ENCODE peak calls at places on chromosomes 7 and 10, in ten cellular contexts. N is A673, J is adrenal gland, W is pancreas, I is cardiac muscle cell, R is mucosa of descending colon, Y is Peyer's patch, T is H1, O is colonic mucosa, U is psoas muscle. G is an unnamed sample. For H3K4me1 and H3K36me3, the result is how much of the 10 kb centered on the place peaks cover.

GRCh38 chr7:139004321-139005075 is 23.3 kb upstream of the KIAA1549 start:
- DNase-seq in J (no peak), Y (no peak), T (peak), R (no peak), I (no peak), N (no peak), W (no peak), O (no peak), U (no peak), G (peak)

GRCh38 chr7:72268826-72269225 is 143.3 kb downstream of the CALN1 start:
- DNase-seq in J (peak), I (no peak), W (no peak), T (no peak), R (no peak), Y (no peak), O (no peak), N (no peak), U (no peak), G (no peak)

GRCh38 chr10:97714401-97715258 is 1.1 kb downstream of the MARVELD1 start:
- DNase-seq in T (peak), Y (peak), N (peak), J (peak), I (peak), R (peak), O (peak), U (peak), W (peak), G (peak)

GRCh38 chr10:123140164-123140982 is 4.6 kb downstream of the HMX3 start:
- DNase-seq in W (peak), I (no peak), T (peak), U (no peak), Y (no peak), R (no peak), O (no peak), J (no peak), N (no peak), G (no peak)

GRCh38 chr10:80596391-80597257 is 58.9 kb downstream of the SH2D4B start:
- DNase-seq in W (no peak), R (peak), J (peak), Y (peak), T (peak), U (no peak), N (peak), O (peak), I (peak), G (peak)

GRCh38 chr10:133476641-133476990 is 22.9 kb downstream of the SCART1 start:
- DNase-seq in N (no peak), O (no peak), W (no peak), J (no peak), Y (no peak), T (no peak), R (no peak), U (no peak), I (no peak), G (no peak)

GRCh38 chr10:5623081-5623748 is 43.2 kb downstream of the ASB13 start:
- DNase-seq in N (peak), J (peak), Y (peak), R (peak), T (peak), U (peak), I (peak), O (peak), W (peak), G (peak)

GRCh38 chr10:108523016-108523415 is 1358.5 kb upstream of the SORCS1 start:
- DNase-seq in Y (no peak), T (no peak), N (no peak), J (no peak), U (no peak), O (no peak), R (no peak), W (no peak), I (no peak), G (no peak)

GRCh38 chr10:116292493-116292892 is 19.5 kb upstream of the GFRA1 start:
- DNase-seq in J (no peak), T (no peak), W (no peak), N (no peak), U (no peak), R (no peak), O (no peak), I (no peak), Y (no peak), G (no peak)

GRCh38 chr10:87850742-87851205 is 12.6 kb downstream of the KLLN start:
- DNase-seq in T (no peak), R (peak), Y (peak), W (peak), J (peak), I (peak), O (peak), N (peak), U (peak), G (peak)

GRCh38 chr7:129468087-129468486 is 33.9 kb downstream of the STRIP2 start:
- DNase-seq in J (no peak), R (no peak), T (no peak), W (no peak), N (no peak), I (no peak), O (no peak), Y (no peak), U (no peak), G (no peak)

GRCh38 chr7:2675256-2675764 is 12.7 kb upstream of the AMZ1 start:
- DNase-seq in U (no peak), W (peak), I (no peak), O (no peak), R (no peak), N (no peak), J (no peak), Y (no peak), T (no peak), G (no peak)

GRCh38 chr7:150435047-150435389 is 15.4 kb upstream of the GIMAP8 start:
- DNase-seq in O (no peak), T (no peak), N (no peak), U (no peak), W (no peak), I (no peak), Y (no peak), R (no peak), J (no peak), G (no peak)

GRCh38 chr7:149883452-149883861 is 9.7 kb downstream of the ATP6V0E2 start:
- DNase-seq in N (peak), Y (peak), T (peak), R (peak), W (peak), O (peak), U (peak), I (peak), J (peak), G (peak)

GRCh38 chr10:131252586-131253276 is 58.8 kb downstream of the TCERG1L start:
- DNase-seq in T (no peak), I (no peak), W (no peak), N (no peak), Y (no peak), U (peak), R (no peak), J (no peak), O (no peak), G (no peak)

GRCh38 chr10:80144302-80145131 is 12.0 kb downstream of the PLAC9 start:
- DNase-seq in U (peak), R (peak), N (no peak), W (peak), I (no peak), Y (peak), O (peak), J (no peak), T (no peak), G (peak)

GRCh38 chr10:43700306-43700705 is 51.6 kb upstream of the ZNF32 start:
- DNase-seq in Y (no peak), U (no peak), I (no peak), J (no peak), W (no peak), N (no peak), T (no peak), O (no peak), R (no peak), G (no peak)

GRCh38 chr10:120474956-120475355 is 17.9 kb downstream of the PLPP4 start:
- DNase-seq in Y (no peak), W (no peak), I (no peak), N (no peak), O (no peak), J (no peak), U (no peak), R (no peak), T (no peak), G (no peak)

GRCh38 chr7:128408709-128409434 is 910 bp downstream of the IMPDH1 start:
- DNase-seq in Y (no peak), T (peak), U (no peak), O (peak), N (peak), J (no peak), W (no peak), I (no peak), R (no peak), G (no peak)

GRCh38 chr7:16695621-16696237 is 49.7 kb downstream of the BZW2 start:
- DNase-seq in N (peak), J (peak), W (no peak), Y (no peak), T (no peak), I (peak), O (peak), U (no peak), R (no peak), G (peak)

GRCh38 chr10:28913850-28914249 is 236.5 kb downstream of the BAMBI start:
- DNase-seq in Y (no peak), N (no peak), I (no peak), R (no peak), O (no peak), T (no peak), U (no peak), J (no peak), W (no peak), G (peak)

GRCh38 chr10:113704637-113705343 is 25.1 kb downstream of the CASP7 start:
- DNase-seq in U (no peak), T (no peak), I (peak), Y (no peak), W (no peak), R (no peak), N (peak), J (peak), O (peak), G (peak)

GRCh38 chr10:56298941-56299340 is 62.1 kb downstream of the ZWINT start:
- DNase-seq in T (peak), W (no peak), J (no peak), N (no peak), U (no peak), R (no peak), I (no peak), O (no peak), Y (no peak), G (no peak)

GRCh38 chr7:156640949-156641485 is 443 bp downstream of the RNF32 start:
- DNase-seq in T (no peak), R (no peak), Y (peak), U (peak), W (no peak), O (peak), J (peak), N (no peak), I (no peak), G (no peak)

GRCh38 chr10:89163265-89163995 is 43.7 kb downstream of the CH25H start:
- DNase-seq in O (peak), Y (peak), T (no peak), I (no peak), N (peak), W (no peak), R (no peak), J (peak), U (peak), G (no peak)

GRCh38 chr7:111292026-111292430 is 201.1 kb downstream of the LRRN3 start:
- DNase-seq in Y (no peak), W (no peak), J (no peak), T (no peak), N (peak), I (no peak), U (no peak), O (no peak), R (no peak), G (no peak)

GRCh38 chr7:1436608-1437007 is 22.7 kb downstream of the MICALL2 start:
- DNase-seq in O (no peak), N (no peak), R (no peak), J (no peak), U (no peak), T (no peak), W (peak), I (no peak), Y (no peak), G (no peak)

GRCh38 chr7:74633451-74633921 is 24.0 kb upstream of the GTF2I start:
- DNase-seq in I (no peak), O (peak), R (peak), W (no peak), T (no peak), Y (no peak), N (no peak), J (no peak), U (no peak), G (no peak)

GRCh38 chr7:17041324-17041723 is 159.5 kb upstream of the AGR3 start:
- DNase-seq in T (no peak), W (no peak), O (no peak), N (peak), U (no peak), J (no peak), R (no peak), I (no peak), Y (no peak), G (no peak)

GRCh38 chr10:125556884-125557283 is 126.1 kb downstream of the TEX36 start:
- DNase-seq in Y (no peak), O (no peak), I (no peak), W (no peak), N (no peak), U (no peak), J (no peak), T (no peak), R (no peak), G (no peak)

GRCh38 chr7:22375359-22376048 is 18.6 kb upstream of the RAPGEF5 start:
- DNase-seq in J (no peak), U (no peak), N (no peak), R (no peak), Y (no peak), W (no peak), I (no peak), T (no peak), O (no peak), G (no peak)

DNA sequence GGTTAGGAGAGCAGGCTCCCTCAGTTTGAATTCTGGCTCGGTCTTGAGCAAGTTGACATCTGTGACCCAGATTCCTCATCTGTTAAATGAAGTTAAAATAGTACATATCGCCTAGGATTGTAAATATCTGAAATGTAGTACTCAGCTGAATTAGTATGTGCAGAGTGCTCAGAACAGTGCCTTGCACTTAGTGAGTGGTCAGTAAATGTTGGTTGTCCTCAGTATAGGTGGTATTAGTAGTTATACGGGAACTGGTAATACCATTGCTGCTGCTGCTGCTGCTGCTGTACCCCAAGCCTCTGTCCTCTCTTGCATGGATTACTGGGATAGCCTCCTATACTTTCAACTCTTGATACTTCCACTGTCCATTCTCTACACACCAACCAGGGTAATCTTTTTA is 58.7 kb downstream of the RALA start:
- DNase-seq in N (no peak), O (no peak), W (no peak), T (no peak), R (no peak), Y (no peak), U (no peak), I (no peak), J (no peak), G (no peak)
- H3K4me1 ChIP-seq in N (under half), O (under half), W (under half), T (under half), R (under half), Y (under half), U (under half), I (under half), J (half or more), G (under half)

GRCh38 chr10:127198307-127198706 is 1.9 kb upstream of the INSYN2A start:
- DNase-seq in Y (no peak), I (no peak), W (no peak), J (no peak), T (no peak), U (no peak), R (no peak), N (no peak), O (no peak), G (no peak)
- TF ChIP-seq CTCF in Y (no peak), I (no peak), W (no peak), J (no peak), T (peak), U (no peak), R (no peak), N (peak), O (no peak), G (no peak)

GRCh38 chr10:811379-811778 is 120.1 kb downstream of the LARP4B start:
- DNase-seq in O (no peak), J (no peak), I (no peak), R (no peak), N (no peak), U (no peak), Y (no peak), W (no peak), T (no peak), G (no peak)

GRCh38 chr10:807958-808353 is 118.5 kb upstream of the DIP2C start:
- DNase-seq in J (no peak), T (no peak), U (no peak), Y (no peak), O (no peak), W (no peak), R (no peak), N (no peak), I (no peak), G (no peak)

GRCh38 chr10:811781-812180 is 119.7 kb downstream of the LARP4B start:
- DNase-seq in W (no peak), Y (no peak), I (no peak), U (no peak), N (no peak), R (no peak), J (no peak), T (no peak), O (no peak), G (no peak)

GRCh38 chr10:810351-810846 is 120.9 kb upstream of the DIP2C start:
- DNase-seq in Y (no peak), N (peak), J (no peak), O (no peak), W (no peak), T (no peak), U (no peak), I (peak), R (no peak), G (peak)

GRCh38 chr10:809671-810350 is 120.3 kb upstream of the DIP2C start:
- DNase-seq in R (no peak), N (no peak), J (no peak), T (no peak), U (no peak), W (no peak), I (peak), Y (no peak), O (no peak), G (no peak)
- H3K36me3 ChIP-seq in R (under half), N (half or more), J (half or more), T (under half), U (under half), W (under half), I (under half), Y (under half), O (under half), G (under half)

GRCh38 chr10:69489506-69490090 is 38.3 kb downstream of the TSPAN15 start:
- DNase-seq in N (no peak), I (no peak), W (no peak), O (no peak), Y (no peak), U (no peak), R (no peak), T (no peak), J (no peak), G (no peak)

GRCh38 chr10:69490876-69491275 is 39.6 kb downstream of the TSPAN15 start:
- DNase-seq in I (no peak), U (no peak), Y (no peak), T (no peak), O (no peak), R (no peak), J (no peak), N (no peak), W (no peak), G (no peak)

GRCh38 chr10:69484736-69485135 is 33.5 kb downstream of the TSPAN15 start:
- DNase-seq in R (no peak), T (no peak), N (no peak), U (peak), W (no peak), O (no peak), Y (no peak), I (no peak), J (no peak), G (no peak)

GRCh38 chr10:69483988-69484387 is 32.7 kb downstream of the TSPAN15 start:
- DNase-seq in J (no peak), R (no peak), U (no peak), I (no peak), W (no peak), T (no peak), Y (no peak), O (no peak), N (no peak), G (no peak)

GRCh38 chr10:69486922-69487730 is 35.9 kb downstream of the TSPAN15 start:
- DNase-seq in R (peak), J (no peak), Y (no peak), I (peak), O (no peak), W (peak), T (no peak), N (no peak), U (peak), G (no peak)
- H3K4me1 ChIP-seq in R (under half), J (under half), Y (under half), I (under half), O (under half), W (under half), T (under half), N (under half), U (under half), G (under half)

GRCh38 chr7:66903360-66904062 is 17.5 kb upstream of the TMEM248 start:
- DNase-seq in I (no peak), N (no peak), Y (no peak), J (no peak), O (no peak), W (peak), R (no peak), T (no peak), U (no peak), G (no peak)

GRCh38 chr7:66907731-66908130 is 13.3 kb upstream of the TMEM248 start:
- DNase-seq in U (no peak), O (no peak), T (no peak), R (no peak), I (no peak), N (no peak), J (no peak), Y (no peak), W (no peak), G (no peak)

GRCh38 chr7:66905243-66905642 is 15.8 kb upstream of the TMEM248 start:
- DNase-seq in T (no peak), O (no peak), W (no peak), Y (no peak), J (no peak), N (no peak), I (no peak), U (no peak), R (no peak), G (no peak)

GRCh38 chr7:66904063-66904593 is 16.9 kb upstream of the TMEM248 start:
- DNase-seq in N (no peak), O (no peak), Y (no peak), T (no peak), U (no peak), W (peak), J (no peak), I (no peak), R (no peak), G (no peak)

DNA sequence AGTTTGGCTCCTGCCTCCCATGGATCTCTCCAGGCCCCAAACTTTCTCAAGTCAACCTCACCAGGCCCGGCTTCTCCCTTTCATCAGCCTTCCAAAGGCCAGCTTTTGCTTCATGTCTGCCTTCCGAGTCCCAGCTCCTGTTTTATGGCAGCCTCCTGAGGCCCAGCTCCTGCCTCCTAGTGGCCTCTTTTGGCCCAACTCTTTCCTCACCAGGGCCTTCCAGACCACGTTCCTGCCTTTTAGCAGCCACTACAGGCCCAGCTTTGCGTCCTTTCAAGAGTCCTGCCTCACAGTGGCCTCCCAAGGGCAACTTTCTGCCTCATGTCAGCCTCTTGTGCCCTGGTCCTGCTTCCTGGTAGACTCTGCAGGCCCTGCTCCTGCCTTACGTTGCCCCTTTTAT is 15.3 kb upstream of the TMEM248 start:
- DNase-seq in Y (no peak), N (peak), W (no peak), U (no peak), I (no peak), T (peak), J (no peak), R (no peak), O (no peak), G (no peak)
- TF ChIP-seq CTCF in Y (no peak), N (peak), W (no peak), U (no peak), I (peak), T (peak), J (no peak), R (no peak), O (no peak), G (peak)

GRCh38 chr10:78254013-78254412 is 220.3 kb downstream of the RPS24 start:
- DNase-seq in W (no peak), O (no peak), J (no peak), U (no peak), I (no peak), N (peak), T (no peak), Y (no peak), R (no peak), G (no peak)
- H3K36me3 ChIP-seq in W (under half), O (under half), J (under half), U (under half), I (under half), N (under half), T (under half), Y (under half), R (under half), G (under half)

GRCh38 chr10:95434583-95434982 is 126.6 kb downstream of the SORBS1 start:
- DNase-seq in W (no peak), Y (no peak), O (no peak), I (no peak), R (no peak), J (no peak), N (no peak), U (no peak), T (no peak), G (no peak)
- H3K4me1 ChIP-seq in W (under half), Y (under half), O (under half), I (under half), R (under half), J (under half), N (under half), U (half or more), T (under half), G (under half)

DNA sequence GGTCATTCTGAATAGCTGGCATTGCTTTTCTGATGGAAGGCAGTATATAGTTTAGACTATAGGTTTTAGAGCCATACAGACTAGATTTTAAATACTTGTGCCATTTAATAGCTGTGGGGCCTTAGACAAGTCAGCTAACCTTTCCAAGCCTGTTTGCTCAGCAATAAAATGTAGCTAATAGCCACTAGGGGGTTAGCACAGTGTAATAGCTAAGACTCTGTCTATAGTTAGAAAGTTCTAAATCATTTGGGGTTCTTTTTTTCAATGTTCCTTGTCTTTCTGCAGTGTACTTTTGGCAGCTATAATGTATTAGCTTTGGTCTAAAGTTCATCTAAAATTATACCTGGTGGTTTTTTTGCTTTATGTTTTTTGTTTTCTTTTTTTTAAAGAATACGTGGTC is 7.5 kb upstream of the KIFBP start:
- DNase-seq in W (no peak), Y (no peak), R (no peak), J (no peak), N (peak), U (no peak), I (no peak), O (no peak), T (no peak), G (no peak)
- TF ChIP-seq CTCF in W (no peak), Y (no peak), R (no peak), J (no peak), N (peak), U (no peak), I (peak), O (no peak), T (peak), G (peak)